ENCODE peak calls at places on chromosomes 12 and 14, in six cellular contexts. Y is left kidney, P is NAMALWA, M is mucosa of descending colon, J is PC-3, K is iPS DF 19.7. O is an unnamed sample.

GRCh38 chr14:93857500-93857899 is 69.2 kb upstream of the PRIMA1 start:
- DNase-seq in Y (peak; percentile 87), P (no peak), M (no peak), J (no peak), K (no peak), O (peak; percentile 20)

GRCh38 chr12:29614926-29615325 is 117.4 kb upstream of the OVCH1 start:
- DNase-seq in Y (no peak), P (no peak), M (no peak), J (no peak), K (no peak), O (no peak)

GRCh38 chr12:122012184-122012583 is 9.5 kb upstream of the BCL7A start:
- DNase-seq in Y (no peak), P (no peak), M (no peak), J (peak; percentile 36), K (no peak), O (no peak)

GRCh38 chr12:106305376-106305775 is 2.8 kb downstream of the TCP11L2 start:
- DNase-seq in Y (no peak), P (no peak), M (no peak), J (no peak), K (no peak), O (no peak)

GRCh38 chr14:20454359-20454644 is 310 bp downstream of the OSGEP start:
- DNase-seq in Y (peak; percentile 94), P (peak; percentile 91), M (peak; percentile 90), J (peak; percentile 90), K (no peak), O (no peak)

GRCh38 chr12:4034926-4035325 is 161.7 kb upstream of the PARP11 start:
- DNase-seq in Y (peak; percentile 85), P (no peak), M (no peak), J (no peak), K (no peak), O (no peak)

GRCh38 chr12:3732901-3733300 is 20.0 kb downstream of the CRACR2A start:
- DNase-seq in Y (no peak), P (no peak), M (peak; percentile 87), J (peak; percentile 10), K (no peak), O (no peak)

GRCh38 chr12:87509233-87509820 is 519.9 kb downstream of the C12orf50 start:
- DNase-seq in Y (no peak), P (peak; percentile 3), M (no peak), J (peak; percentile 82), K (no peak), O (no peak)

GRCh38 chr12:52441320-52441911 is 7.2 kb upstream of the KRT75 start:
- DNase-seq in Y (no peak), P (no peak), M (no peak), J (peak; percentile 76), K (no peak), O (no peak)

GRCh38 chr12:28937196-28937595 is 211.9 kb upstream of the FAR2 start:
- DNase-seq in Y (peak; percentile 82), P (no peak), M (no peak), J (peak; percentile 76), K (peak; percentile 12), O (no peak)

GRCh38 chr14:22491683-22492483 is 97.1 kb downstream of the DAD1 start:
- DNase-seq in Y (no peak), P (no peak), M (no peak), J (no peak), K (no peak), O (no peak)

GRCh38 chr12:89373772-89374572 is 21.7 kb upstream of the DUSP6 start:
- DNase-seq in Y (no peak), P (no peak), M (no peak), J (peak; percentile 76), K (no peak), O (no peak)

GRCh38 chr12:75724913-75725312 is 213.5 kb upstream of the KRR1 start:
- DNase-seq in Y (peak; percentile 87), P (no peak), M (no peak), J (peak; percentile 92), K (no peak), O (no peak)

GRCh38 chr14:75070383-75070782 is 942 bp downstream of the ZC2HC1C start:
- DNase-seq in Y (no peak), P (no peak), M (peak; percentile 29), J (no peak), K (no peak), O (no peak)

GRCh38 chr14:20775043-20775442 is 6.0 kb upstream of the RNASE6 start:
- DNase-seq in Y (no peak), P (no peak), M (no peak), J (no peak), K (no peak), O (no peak)

GRCh38 chr12:63164911-63165310 is 13.9 kb upstream of the AVPR1A start:
- DNase-seq in Y (peak; percentile 93), P (no peak), M (no peak), J (no peak), K (no peak), O (no peak)

GRCh38 chr12:13661005-13661887 is 320.2 kb downstream of the GRIN2B start:
- DNase-seq in Y (peak; percentile 81), P (peak; percentile 63), M (peak; percentile 76), J (peak; percentile 53), K (peak; percentile 38), O (peak; percentile 23)